ENCODE peak calls at places on chromosomes 6 and 20, in nine cellular contexts. One of them, this sample, is unnamed.
A peak's percentile ranks its signal among the peaks of the same experiment; 100 is the strongest.

GRCh38 chr6:108127826-108128225 is 38.0 kb upstream of the NR2E1 start:
- DNase-seq in GM13976: no peak
- DNase-seq in progenitor cell of endocrine pancreas: no peak
- DNase-seq in fibroblast of villous mesenchyme: peak; percentile 90
- DNase-seq in PC-3: peak; percentile 87
- DNase-seq in epithelial cell of esophagus: peak; percentile 72
- DNase-seq in fibroblast of lung: no peak
- DNase-seq in Peyer's patch: no peak
- DNase-seq in neural progenitor cell: no peak
- DNase-seq in this sample: no peak

GRCh38 chr6:6248651-6249050 is 71.8 kb downstream of the F13A1 start:
- DNase-seq in fibroblast of lung: no peak
- DNase-seq in epithelial cell of esophagus: no peak
- DNase-seq in PC-3: no peak
- DNase-seq in neural progenitor cell: no peak
- DNase-seq in Peyer's patch: no peak
- DNase-seq in GM13976: no peak
- DNase-seq in progenitor cell of endocrine pancreas: no peak
- DNase-seq in fibroblast of villous mesenchyme: no peak
- DNase-seq in this sample: no peak

GRCh38 chr6:102571236-102571908 is 1177.9 kb downstream of the GRIK2 start:
- DNase-seq in GM13976: no peak
- DNase-seq in epithelial cell of esophagus: peak; percentile 43
- DNase-seq in PC-3: peak; percentile 52
- DNase-seq in Peyer's patch: no peak
- DNase-seq in fibroblast of villous mesenchyme: peak; percentile 0
- DNase-seq in progenitor cell of endocrine pancreas: no peak
- DNase-seq in neural progenitor cell: no peak
- DNase-seq in fibroblast of lung: peak; percentile 2
- DNase-seq in this sample: no peak

GRCh38 chr6:11772109-11772830 is 6.3 kb downstream of the ADTRP start:
- DNase-seq in neural progenitor cell: no peak
- DNase-seq in Peyer's patch: no peak
- DNase-seq in progenitor cell of endocrine pancreas: no peak
- DNase-seq in GM13976: no peak
- DNase-seq in fibroblast of lung: peak; percentile 99
- DNase-seq in epithelial cell of esophagus: peak; percentile 96
- DNase-seq in PC-3: peak; percentile 95
- DNase-seq in fibroblast of villous mesenchyme: peak; percentile 95
- DNase-seq in this sample: no peak

GRCh38 chr20:53387983-53388675 is 205.5 kb downstream of the ZNF217 start:
- DNase-seq in PC-3: no peak
- DNase-seq in progenitor cell of endocrine pancreas: no peak
- DNase-seq in Peyer's patch: no peak
- DNase-seq in neural progenitor cell: no peak
- DNase-seq in fibroblast of lung: no peak
- DNase-seq in GM13976: no peak
- DNase-seq in epithelial cell of esophagus: no peak
- DNase-seq in fibroblast of villous mesenchyme: no peak
- DNase-seq in this sample: no peak

GRCh38 chr6:90681863-90682262 is 95.0 kb upstream of the MAP3K7 start:
- DNase-seq in PC-3: no peak
- DNase-seq in neural progenitor cell: no peak
- DNase-seq in epithelial cell of esophagus: no peak
- DNase-seq in progenitor cell of endocrine pancreas: no peak
- DNase-seq in GM13976: no peak
- DNase-seq in Peyer's patch: no peak
- DNase-seq in fibroblast of lung: no peak
- DNase-seq in fibroblast of villous mesenchyme: no peak
- DNase-seq in this sample: no peak

GRCh38 chr20:61487346-61488022 is 235.4 kb downstream of the CDH4 start:
- DNase-seq in GM13976: no peak
- DNase-seq in neural progenitor cell: no peak
- DNase-seq in Peyer's patch: no peak
- DNase-seq in fibroblast of lung: peak; percentile 39
- DNase-seq in PC-3: no peak
- DNase-seq in epithelial cell of esophagus: peak; percentile 62
- DNase-seq in progenitor cell of endocrine pancreas: no peak
- DNase-seq in fibroblast of villous mesenchyme: no peak
- DNase-seq in this sample: no peak

GRCh38 chr20:20237093-20237959 is 130.6 kb upstream of the INSM1 start:
- DNase-seq in fibroblast of lung: peak; percentile 2
- DNase-seq in progenitor cell of endocrine pancreas: peak; percentile 26
- DNase-seq in fibroblast of villous mesenchyme: peak; percentile 29
- DNase-seq in PC-3: peak; percentile 68
- DNase-seq in epithelial cell of esophagus: peak; percentile 47
- DNase-seq in GM13976: peak; percentile 71
- DNase-seq in Peyer's patch: no peak
- DNase-seq in neural progenitor cell: peak; percentile 75
- DNase-seq in this sample: no peak

GRCh38 chr6:125114248-125114858 is 39.2 kb upstream of the TPD52L1 start:
- DNase-seq in fibroblast of lung: peak; percentile 42
- DNase-seq in Peyer's patch: no peak
- DNase-seq in epithelial cell of esophagus: peak; percentile 75
- DNase-seq in progenitor cell of endocrine pancreas: no peak
- DNase-seq in neural progenitor cell: peak; percentile 43
- DNase-seq in GM13976: peak; percentile 34
- DNase-seq in PC-3: peak; percentile 74
- DNase-seq in fibroblast of villous mesenchyme: peak; percentile 70
- DNase-seq in this sample: no peak

GRCh38 chr6:80742481-80742880 is 636.0 kb downstream of the BCKDHB start:
- DNase-seq in neural progenitor cell: peak; percentile 38
- DNase-seq in fibroblast of lung: peak; percentile 56
- DNase-seq in fibroblast of villous mesenchyme: peak; percentile 44
- DNase-seq in Peyer's patch: no peak
- DNase-seq in PC-3: peak; percentile 45
- DNase-seq in epithelial cell of esophagus: peak; percentile 38
- DNase-seq in GM13976: no peak
- DNase-seq in progenitor cell of endocrine pancreas: no peak
- DNase-seq in this sample: no peak

GRCh38 chr20:17682889-17683198 is 802 bp upstream of the RRBP1 start:
- DNase-seq in fibroblast of villous mesenchyme: no peak
- DNase-seq in progenitor cell of endocrine pancreas: no peak
- DNase-seq in epithelial cell of esophagus: no peak
- DNase-seq in PC-3: no peak
- DNase-seq in Peyer's patch: no peak
- DNase-seq in neural progenitor cell: no peak
- DNase-seq in fibroblast of lung: no peak
- DNase-seq in GM13976: no peak
- DNase-seq in this sample: no peak

GRCh38 chr6:160679402-160679769 is 15.3 kb upstream of the LPA start:
- DNase-seq in progenitor cell of endocrine pancreas: peak; percentile 70
- DNase-seq in PC-3: no peak
- DNase-seq in fibroblast of villous mesenchyme: no peak
- DNase-seq in epithelial cell of esophagus: peak; percentile 31
- DNase-seq in GM13976: no peak
- DNase-seq in Peyer's patch: no peak
- DNase-seq in neural progenitor cell: peak; percentile 31
- DNase-seq in fibroblast of lung: no peak
- DNase-seq in this sample: no peak
- TF ChIP-seq CTCF in progenitor cell of endocrine pancreas: peak; percentile 74
- TF ChIP-seq CTCF in PC-3: no peak
- TF ChIP-seq CTCF in fibroblast of villous mesenchyme: no peak
- TF ChIP-seq CTCF in epithelial cell of esophagus: peak; percentile 53
- TF ChIP-seq CTCF in GM13976: no peak
- TF ChIP-seq CTCF in Peyer's patch: no peak
- TF ChIP-seq CTCF in neural progenitor cell: peak; percentile 39
- TF ChIP-seq CTCF in fibroblast of lung: no peak
- TF ChIP-seq CTCF in this sample: no peak

GRCh38 chr6:24909281-24910216 is 26.2 kb downstream of the RIPOR2 start:
- DNase-seq in GM13976: no peak
- DNase-seq in PC-3: no peak
- DNase-seq in Peyer's patch: no peak
- DNase-seq in fibroblast of villous mesenchyme: no peak
- DNase-seq in epithelial cell of esophagus: no peak
- DNase-seq in progenitor cell of endocrine pancreas: no peak
- DNase-seq in fibroblast of lung: no peak
- DNase-seq in neural progenitor cell: no peak
- DNase-seq in this sample: no peak
- TF ChIP-seq CTCF in GM13976: no peak
- TF ChIP-seq CTCF in PC-3: no peak
- TF ChIP-seq CTCF in Peyer's patch: no peak
- TF ChIP-seq CTCF in fibroblast of villous mesenchyme: no peak
- TF ChIP-seq CTCF in epithelial cell of esophagus: no peak
- TF ChIP-seq CTCF in progenitor cell of endocrine pancreas: no peak
- TF ChIP-seq CTCF in fibroblast of lung: no peak
- TF ChIP-seq CTCF in neural progenitor cell: no peak
- TF ChIP-seq CTCF in this sample: no peak

GRCh38 chr20:33515569-33516216 is 25.8 kb downstream of the CBFA2T2 start:
- DNase-seq in fibroblast of villous mesenchyme: peak; percentile 6
- DNase-seq in PC-3: peak; percentile 9
- DNase-seq in progenitor cell of endocrine pancreas: no peak
- DNase-seq in Peyer's patch: no peak
- DNase-seq in epithelial cell of esophagus: peak; percentile 2
- DNase-seq in GM13976: no peak
- DNase-seq in neural progenitor cell: no peak
- DNase-seq in fibroblast of lung: no peak
- DNase-seq in this sample: no peak
- TF ChIP-seq CTCF in fibroblast of villous mesenchyme: peak; percentile 48
- TF ChIP-seq CTCF in PC-3: peak; percentile 63
- TF ChIP-seq CTCF in progenitor cell of endocrine pancreas: peak; percentile 32
- TF ChIP-seq CTCF in Peyer's patch: no peak
- TF ChIP-seq CTCF in epithelial cell of esophagus: peak; percentile 21
- TF ChIP-seq CTCF in GM13976: no peak
- TF ChIP-seq CTCF in neural progenitor cell: peak; percentile 26
- TF ChIP-seq CTCF in fibroblast of lung: peak; percentile 28
- TF ChIP-seq CTCF in this sample: no peak

GRCh38 chr20:37398750-37399621 is 53.0 kb downstream of the SRC start:
- DNase-seq in fibroblast of lung: no peak
- DNase-seq in epithelial cell of esophagus: no peak
- DNase-seq in progenitor cell of endocrine pancreas: no peak
- DNase-seq in GM13976: no peak
- DNase-seq in fibroblast of villous mesenchyme: no peak
- DNase-seq in Peyer's patch: no peak
- DNase-seq in neural progenitor cell: no peak
- DNase-seq in PC-3: no peak
- DNase-seq in this sample: no peak

GRCh38 chr20:37396520-37397075 is 50.7 kb downstream of the SRC start:
- DNase-seq in fibroblast of villous mesenchyme: no peak
- DNase-seq in fibroblast of lung: no peak
- DNase-seq in Peyer's patch: no peak
- DNase-seq in epithelial cell of esophagus: no peak
- DNase-seq in GM13976: no peak
- DNase-seq in neural progenitor cell: peak; percentile 96
- DNase-seq in PC-3: no peak
- DNase-seq in progenitor cell of endocrine pancreas: peak; percentile 82
- DNase-seq in this sample: no peak

GRCh38 chr20:37395921-37396519 is 50.1 kb downstream of the SRC start:
- DNase-seq in fibroblast of lung: no peak
- DNase-seq in neural progenitor cell: peak; percentile 93
- DNase-seq in epithelial cell of esophagus: no peak
- DNase-seq in progenitor cell of endocrine pancreas: peak; percentile 58
- DNase-seq in Peyer's patch: no peak
- DNase-seq in GM13976: no peak
- DNase-seq in PC-3: no peak
- DNase-seq in fibroblast of villous mesenchyme: peak; percentile 19
- DNase-seq in this sample: no peak

GRCh38 chr20:37397954-37398749 is 52.2 kb downstream of the SRC start:
- DNase-seq in neural progenitor cell: no peak
- DNase-seq in fibroblast of lung: no peak
- DNase-seq in epithelial cell of esophagus: no peak
- DNase-seq in fibroblast of villous mesenchyme: no peak
- DNase-seq in GM13976: no peak
- DNase-seq in PC-3: no peak
- DNase-seq in Peyer's patch: no peak
- DNase-seq in progenitor cell of endocrine pancreas: no peak
- DNase-seq in this sample: no peak

GRCh38 chr20:37397076-37397953 is 51.4 kb downstream of the SRC start:
- DNase-seq in PC-3: peak; percentile 27
- DNase-seq in neural progenitor cell: peak; percentile 61
- DNase-seq in fibroblast of villous mesenchyme: no peak
- DNase-seq in progenitor cell of endocrine pancreas: no peak
- DNase-seq in Peyer's patch: no peak
- DNase-seq in fibroblast of lung: peak; percentile 28
- DNase-seq in GM13976: no peak
- DNase-seq in epithelial cell of esophagus: no peak
- DNase-seq in this sample: no peak
- TF ChIP-seq CTCF in PC-3: peak; percentile 34
- TF ChIP-seq CTCF in neural progenitor cell: no peak
- TF ChIP-seq CTCF in fibroblast of villous mesenchyme: no peak
- TF ChIP-seq CTCF in progenitor cell of endocrine pancreas: no peak
- TF ChIP-seq CTCF in Peyer's patch: no peak
- TF ChIP-seq CTCF in fibroblast of lung: no peak
- TF ChIP-seq CTCF in GM13976: no peak
- TF ChIP-seq CTCF in epithelial cell of esophagus: no peak
- TF ChIP-seq CTCF in this sample: no peak

DNA sequence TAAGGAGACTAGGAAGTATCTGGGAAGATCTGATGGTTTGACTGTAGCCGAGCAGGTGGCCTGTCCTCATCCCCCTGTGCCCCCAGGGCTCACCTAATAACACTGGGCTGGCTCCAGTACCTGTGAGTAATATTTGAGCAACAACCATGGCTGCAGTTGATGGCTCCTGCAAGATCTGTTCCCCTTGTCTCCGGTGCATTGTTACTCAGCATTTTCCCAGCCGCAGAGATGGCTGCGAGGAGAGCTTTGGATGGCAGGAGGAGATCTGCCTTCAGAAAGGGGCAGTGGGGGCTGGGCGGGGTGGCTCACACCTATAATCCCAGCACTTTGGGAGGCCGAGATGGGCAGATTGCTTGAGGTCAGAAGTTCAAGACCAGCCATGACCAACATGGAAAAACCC is 39.3 kb downstream of the PTK7 start:
- DNase-seq in fibroblast of villous mesenchyme: no peak
- DNase-seq in Peyer's patch: no peak
- DNase-seq in neural progenitor cell: no peak
- DNase-seq in epithelial cell of esophagus: peak; percentile 94
- DNase-seq in PC-3: peak; percentile 75
- DNase-seq in progenitor cell of endocrine pancreas: no peak
- DNase-seq in GM13976: no peak
- DNase-seq in fibroblast of lung: peak; percentile 25
- DNase-seq in this sample: no peak
- TF ChIP-seq CTCF in fibroblast of villous mesenchyme: no peak
- TF ChIP-seq CTCF in Peyer's patch: no peak
- TF ChIP-seq CTCF in neural progenitor cell: no peak
- TF ChIP-seq CTCF in epithelial cell of esophagus: no peak
- TF ChIP-seq CTCF in PC-3: no peak
- TF ChIP-seq CTCF in progenitor cell of endocrine pancreas: no peak
- TF ChIP-seq CTCF in GM13976: no peak
- TF ChIP-seq CTCF in fibroblast of lung: no peak
- TF ChIP-seq CTCF in this sample: no peak

This sample was measured in CD14-positive monocyte.